ENCODE peak calls at places on chromosomes 2 and 18, in four cellular contexts. P is kidney; C is mucosa of descending colon; N is effector memory CD4-positive, alpha-beta T cell. R is an unnamed sample.

GRCh38 chr2:26629346-26629630 is 11.9 kb downstream of the CIB4 start:
- DNase-seq in N (no peak), P (no peak), C (no peak), R (no peak)

GRCh38 chr18:48816554-48816953 is 134.2 kb downstream of the SMAD7 start:
- DNase-seq in N (no peak), P (no peak), C (no peak), R (no peak)

GRCh38 chr2:238571626-238572372 is 145.1 kb downstream of the ASB1 start:
- DNase-seq in P (no peak), N (no peak), C (no peak), R (no peak)

GRCh38 chr2:236862961-236863728 is 222.5 kb upstream of the COPS8 start:
- DNase-seq in C (no peak), P (no peak), N (no peak), R (peak; percentile 73)

GRCh38 chr2:144162652-144163051 is 357.3 kb downstream of the ZEB2 start:
- DNase-seq in P (no peak), C (peak; percentile 19), N (peak; percentile 5), R (no peak)

GRCh38 chr2:33022989-33023731 is 76.4 kb downstream of the LTBP1 start:
- DNase-seq in N (no peak), C (no peak), P (no peak), R (peak; percentile 14)

GRCh38 chr2:12604248-12604801 is 112.4 kb upstream of the TRIB2 start:
- DNase-seq in N (no peak), C (no peak), P (no peak), R (peak; percentile 30)

GRCh38 chr2:189685540-189686229 is 11.2 kb downstream of the ANKAR start:
- DNase-seq in C (no peak), N (no peak), P (peak; percentile 46), R (peak; percentile 36)

GRCh38 chr18:40222736-40223135 is 1732.3 kb upstream of the PIK3C3 start:
- DNase-seq in N (no peak), P (no peak), C (no peak), R (peak; percentile 1)

GRCh38 chr2:60105868-60106267 is 447.6 kb downstream of the BCL11A start:
- DNase-seq in C (no peak), N (no peak), P (no peak), R (no peak)

GRCh38 chr2:9311488-9311887 is 104.9 kb downstream of the ASAP2 start:
- DNase-seq in C (no peak), N (no peak), P (peak; percentile 81), R (peak; percentile 90)

GRCh38 chr2:203619192-203619878 is 84.2 kb upstream of the RAPH1 start:
- DNase-seq in P (no peak), N (no peak), C (no peak), R (no peak)

GRCh38 chr18:61842146-61842545 is 50.7 kb downstream of the RNF152 start:
- DNase-seq in C (no peak), P (no peak), N (no peak), R (no peak)

GRCh38 chr2:168858146-168858545 is 32.1 kb downstream of the SPC25 start:
- DNase-seq in N (no peak), P (no peak), C (no peak), R (no peak)

GRCh38 chr2:235162070-235162469 is 210.3 kb downstream of the SH3BP4 start:
- DNase-seq in C (no peak), P (no peak), N (no peak), R (no peak)

GRCh38 chr2:102155703-102156515 is 13.4 kb downstream of the IL1R1 start:
- DNase-seq in N (no peak), P (peak; percentile 79), C (no peak), R (no peak)

GRCh38 chr2:55033076-55033742 is 17.0 kb downstream of the RTN4 start:
- DNase-seq in C (no peak), P (no peak), N (no peak), R (no peak)

GRCh38 chr2:134261398-134262131 is 7.7 kb downstream of the MGAT5 start:
- DNase-seq in C (no peak), N (no peak), P (no peak), R (no peak)

GRCh38 chr2:39405364-39405763 is 31.7 kb downstream of the MAP4K3 start:
- DNase-seq in P (no peak), C (no peak), N (no peak), R (no peak)

GRCh38 chr2:130853391-130853790 is 16.7 kb downstream of the ARHGEF4 start:
- DNase-seq in C (peak; percentile 6), N (no peak), P (peak; percentile 62), R (no peak)

GRCh38 chr18:25650201-25650941 is 298.4 kb upstream of the ZNF521 start:
- DNase-seq in P (no peak), N (no peak), C (no peak), R (peak; percentile 66)

GRCh38 chr2:158724803-158725271 is 70.3 kb upstream of the DAPL1 start:
- DNase-seq in N (no peak), C (no peak), P (peak; percentile 67), R (peak; percentile 26)

GRCh38 chr2:171878481-171878993 is 15.5 kb downstream of the SLC25A12 start:
- DNase-seq in N (no peak), C (no peak), P (no peak), R (peak; percentile 16)

GRCh38 chr2:120251863-120252206 is 817 bp upstream of the RALB start:
- DNase-seq in N (no peak), C (no peak), P (no peak), R (no peak)

GRCh38 chr2:159982842-159983785 is 79.3 kb downstream of the PLA2R1 start:
- DNase-seq in N (no peak), C (no peak), P (no peak), R (peak; percentile 25)

GRCh38 chr2:45267062-45267702 is 257.9 kb upstream of the SIX2 start:
- DNase-seq in N (no peak), C (no peak), P (no peak), R (no peak)

GRCh38 chr18:77676901-77677300 is 427.3 kb downstream of the GALR1 start:
- DNase-seq in C (no peak), N (no peak), P (no peak), R (no peak)

GRCh38 chr18:45050712-45051639 is 370.3 kb downstream of the SETBP1 start:
- DNase-seq in N (no peak), C (no peak), P (no peak), R (no peak)

GRCh38 chr2:23649819-23650218 is 264.8 kb downstream of the KLHL29 start:
- DNase-seq in C (no peak), P (peak; percentile 68), N (no peak), R (no peak)

GRCh38 chr2:133413863-133414262 is 154.4 kb downstream of the NCKAP5 start:
- DNase-seq in N (no peak), C (no peak), P (no peak), R (no peak)

GRCh38 chr18:2281523-2282199 is 289.6 kb downstream of the METTL4 start:
- DNase-seq in C (no peak), P (no peak), N (no peak), R (no peak)

GRCh38 chr2:237393523-237393922 is 20.4 kb downstream of the COL6A3 start:
- DNase-seq in P (no peak), N (no peak), C (no peak), R (peak; percentile 40)

GRCh38 chr2:232023426-232023825 is 61.9 kb downstream of the DIS3L2 start:
- DNase-seq in C (no peak), N (no peak), P (no peak), R (no peak)

GRCh38 chr2:34447097-34447496 is 848.0 kb upstream of the FAM98A start:
- DNase-seq in C (no peak), P (no peak), N (no peak), R (no peak)

GRCh38 chr2:27776097-27776496 is 4.6 kb downstream of the MRPL33 start:
- DNase-seq in C (no peak), N (no peak), P (no peak), R (peak; percentile 80)

GRCh38 chr2:146821836-146822316 is 1023.0 kb upstream of the ACVR2A start:
- DNase-seq in P (no peak), N (no peak), C (no peak), R (peak; percentile 50)

GRCh38 chr2:180604077-180604476 is 376.3 kb upstream of the UBE2E3 start:
- DNase-seq in N (no peak), C (no peak), P (no peak), R (no peak)

GRCh38 chr18:57789105-57789504 is 14.0 kb downstream of the ATP8B1 start:
- DNase-seq in P (no peak), N (no peak), C (no peak), R (peak; percentile 30)
- H3K4me3 ChIP-seq in P (no peak overlapping the region), N (no peak overlapping the region), C (no peak overlapping the region), R (no peak overlapping the region)

DNA sequence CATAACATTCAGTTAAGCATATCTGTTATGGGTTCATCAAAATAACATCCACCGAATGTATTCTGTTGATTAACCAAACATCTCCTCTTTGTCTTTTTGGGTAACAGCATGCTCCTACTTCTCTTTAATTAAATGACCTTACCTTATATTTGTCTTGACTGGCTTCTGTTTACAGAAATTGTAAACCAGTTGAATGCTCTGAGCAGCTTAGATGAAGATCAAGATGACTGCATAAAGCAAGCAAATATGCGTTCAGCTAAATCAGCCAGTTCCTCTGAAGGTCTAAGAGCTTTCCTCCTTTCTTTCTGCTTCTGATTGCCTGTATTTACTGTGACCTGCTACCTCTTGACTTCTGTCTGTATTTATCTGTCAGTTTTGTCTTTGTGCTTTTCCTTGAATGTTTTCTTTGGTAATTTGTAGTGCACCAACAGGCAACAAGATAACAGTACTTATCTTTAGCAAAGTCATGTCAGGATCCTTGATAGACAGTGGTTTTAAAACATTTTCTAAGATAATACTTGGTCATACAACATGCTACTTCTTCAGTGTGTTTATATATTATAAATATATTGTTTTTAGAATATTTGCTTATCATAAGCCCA is 152.8 kb downstream of the EHBP1 start:
- DNase-seq in P (no peak), N (no peak), C (no peak), R (no peak)
- H3K9me3 ChIP-seq in P (no peaks in the 10 kb centered on the region), N (no peaks in the 10 kb centered on the region), C (no peaks in the 10 kb centered on the region), R (no peaks in the 10 kb centered on the region)

DNA sequence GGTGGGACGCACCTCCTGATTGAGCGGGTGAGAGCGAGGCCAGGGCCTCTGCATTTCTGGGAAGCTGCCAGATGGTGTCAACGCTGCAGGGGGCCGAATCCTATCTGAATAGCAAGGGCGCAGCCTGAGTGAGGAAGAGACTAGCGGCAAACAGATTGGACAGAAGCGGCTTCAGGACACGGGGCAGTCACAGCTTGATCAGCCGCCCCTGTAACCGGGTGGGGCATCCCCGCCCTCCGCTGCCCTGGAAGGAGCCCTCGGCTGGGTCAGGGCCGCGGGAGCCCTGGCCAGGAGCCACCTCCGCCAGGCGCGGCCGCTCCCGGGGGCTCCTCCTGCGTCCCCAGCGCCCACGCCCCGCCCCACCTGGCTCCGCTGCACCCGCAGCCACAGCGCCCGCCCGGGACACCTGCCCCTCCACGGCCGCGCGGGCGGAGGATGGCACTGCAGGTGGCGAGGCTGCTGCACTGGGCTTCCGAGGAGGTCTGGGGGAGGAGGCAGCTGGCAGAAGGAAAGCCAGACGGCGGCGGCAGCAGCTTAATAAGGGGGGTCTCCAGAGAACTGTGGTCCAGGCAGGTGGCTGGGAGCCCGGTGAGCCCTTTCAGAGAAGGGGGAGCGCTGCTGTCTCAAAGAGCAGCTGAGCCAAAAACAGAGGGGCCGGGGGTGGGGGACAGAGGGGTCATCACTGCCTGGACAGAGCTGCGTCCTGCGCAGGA is 18.9 kb upstream of the SOX11 start:
- DNase-seq in N (no peak), P (peak; percentile 64), C (no peak), R (peak; percentile 7)
- H3K4me3 ChIP-seq in N (no peak overlapping the region), P (no peak overlapping the region), C (no peak overlapping the region), R (no peak overlapping the region)

GRCh38 chr18:79433431-79433830 is 37.7 kb downstream of the NFATC1 start:
- DNase-seq in P (no peak), C (no peak), N (no peak), R (no peak)

GRCh38 chr18:79436556-79437275 is 41.0 kb downstream of the NFATC1 start:
- DNase-seq in P (no peak), C (no peak), N (no peak), R (no peak)

GRCh38 chr18:79432376-79433120 is 36.8 kb downstream of the NFATC1 start:
- DNase-seq in P (peak; percentile 69), N (no peak), C (no peak), R (no peak)

GRCh38 chr18:79438089-79438488 is 42.4 kb downstream of the NFATC1 start:
- DNase-seq in C (no peak), N (no peak), P (no peak), R (no peak)

GRCh38 chr18:79434611-79435010 is 38.9 kb downstream of the NFATC1 start:
- DNase-seq in P (no peak), N (no peak), C (no peak), R (no peak)
- H3K9me3 ChIP-seq in P (no peaks in the 10 kb centered on the region), N (no peaks in the 10 kb centered on the region), C (no peaks in the 10 kb centered on the region), R (no peaks in the 10 kb centered on the region)